ENCODE peak calls at places on chromosomes 2 and 18, in six cellular contexts. B is PC-9, M is hepatocyte, G is left ventricle myocardium inferior, A is dorsolateral prefrontal cortex, F is DND-41. K is an unnamed sample.

GRCh38 chr2:15141211-15141610 is 419.9 kb downstream of the NBAS start:
- DNase-seq in B (no peak), M (no peak), G (no peak), A (no peak), F (peak; percentile 8), K (no peak)

GRCh38 chr2:153880926-153881325 is 9.2 kb downstream of the GALNT13 start:
- DNase-seq in B (no peak), M (no peak), G (no peak), A (no peak), F (no peak), K (no peak)

GRCh38 chr2:160920791-160921303 is 239.4 kb upstream of the TANK start:
- DNase-seq in B (no peak), M (peak; percentile 55), G (peak; percentile 28), A (no peak), F (no peak), K (peak; percentile 93)

GRCh38 chr2:24886640-24887324 is 33.3 kb downstream of the ADCY3 start:
- DNase-seq in B (no peak), M (no peak), G (no peak), A (no peak), F (no peak), K (no peak)

GRCh38 chr2:233119806-233120205 is 59.7 kb downstream of the INPP5D start:
- DNase-seq in B (no peak), M (no peak), G (no peak), A (no peak), F (no peak), K (no peak)

GRCh38 chr2:68774569-68775271 is 40.1 kb downstream of the ARHGAP25 start:
- DNase-seq in B (no peak), M (no peak), G (peak; percentile 70), A (peak; percentile 50), F (no peak), K (no peak)

GRCh38 chr2:146874260-146874658 is 970.6 kb upstream of the ACVR2A start:
- DNase-seq in B (peak; percentile 67), M (no peak), G (no peak), A (no peak), F (no peak), K (no peak)

GRCh38 chr2:41933585-41934322 is 114.1 kb upstream of the PKDCC start:
- DNase-seq in B (no peak), M (peak; percentile 75), G (no peak), A (no peak), F (no peak), K (peak; percentile 90)

DNA sequence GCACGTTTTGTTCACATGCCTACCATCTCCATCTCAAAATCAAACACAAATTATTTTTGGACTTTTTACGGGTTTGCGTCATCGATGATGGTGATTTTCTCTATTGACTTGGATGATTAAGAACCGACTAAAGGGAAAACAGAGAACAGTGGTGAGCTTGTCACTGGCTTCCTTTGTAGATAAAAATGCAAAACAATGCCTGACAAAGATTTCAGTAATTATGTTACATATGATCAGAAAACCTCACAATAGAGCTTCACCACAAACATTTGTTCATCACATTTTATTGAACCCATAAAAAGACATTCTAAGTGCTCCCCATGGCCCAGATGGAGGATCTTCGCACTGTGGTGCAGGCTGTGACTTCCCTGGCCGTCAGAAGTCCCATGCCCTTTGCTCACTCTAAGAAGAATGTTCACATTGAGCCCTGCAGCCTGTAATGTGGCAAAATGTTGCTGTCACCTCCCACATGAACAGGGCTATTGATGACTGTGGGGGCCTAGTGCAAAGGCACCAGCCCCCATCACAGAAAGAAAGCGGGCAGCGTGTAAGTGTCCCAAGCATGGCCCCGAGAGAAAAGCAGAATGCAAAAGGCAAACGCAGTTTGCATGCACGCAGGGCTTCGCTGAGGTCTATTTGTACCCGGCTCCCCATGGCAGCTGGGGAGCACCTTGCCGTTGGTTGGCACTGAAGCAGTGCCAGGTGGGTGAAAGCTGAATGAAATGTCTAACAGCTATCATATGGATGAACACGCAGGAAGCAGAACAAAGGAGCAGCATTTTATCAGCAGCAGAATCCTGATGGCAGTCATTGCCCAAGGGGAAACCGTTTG is 60.6 kb downstream of the BCL2 start:
- DNase-seq in B (no peak), M (no peak), G (no peak), A (no peak), F (no peak), K (no peak)
- H3K27ac ChIP-seq in B (no peak overlapping the region), M (peak overlapping the region; percentile 72), G (no peak overlapping the region), A (peak overlapping the region; percentile 91), F (no peak overlapping the region), K (no peak overlapping the region)

DNA sequence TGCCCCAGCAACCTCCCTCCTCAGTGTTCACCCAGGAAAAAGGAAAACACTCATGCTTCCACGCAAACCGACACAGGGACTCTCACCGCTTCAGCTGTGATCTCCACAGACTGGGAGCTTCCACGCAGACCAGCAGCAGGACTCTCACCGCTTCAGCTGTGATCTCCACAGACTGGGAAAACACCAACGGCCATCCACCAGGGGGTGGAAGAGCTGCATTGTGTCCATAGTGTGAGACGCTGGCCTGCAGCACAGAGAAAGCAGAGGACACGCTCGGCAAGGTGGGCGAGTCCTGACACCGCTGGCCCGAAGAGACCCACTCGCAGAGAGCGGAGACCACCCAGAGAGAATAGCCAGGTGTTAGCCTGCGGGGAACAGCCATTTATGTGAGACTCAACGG is 42.5 kb upstream of the NFATC1 start:
- DNase-seq in B (no peak), M (no peak), G (no peak), A (peak; percentile 65), F (no peak), K (no peak)
- TF ChIP-seq CTCF in B (no peak), M (peak; percentile 14), G (peak; percentile 16), A (peak; percentile 36), F (peak; percentile 26), K (peak; percentile 52)

DNA sequence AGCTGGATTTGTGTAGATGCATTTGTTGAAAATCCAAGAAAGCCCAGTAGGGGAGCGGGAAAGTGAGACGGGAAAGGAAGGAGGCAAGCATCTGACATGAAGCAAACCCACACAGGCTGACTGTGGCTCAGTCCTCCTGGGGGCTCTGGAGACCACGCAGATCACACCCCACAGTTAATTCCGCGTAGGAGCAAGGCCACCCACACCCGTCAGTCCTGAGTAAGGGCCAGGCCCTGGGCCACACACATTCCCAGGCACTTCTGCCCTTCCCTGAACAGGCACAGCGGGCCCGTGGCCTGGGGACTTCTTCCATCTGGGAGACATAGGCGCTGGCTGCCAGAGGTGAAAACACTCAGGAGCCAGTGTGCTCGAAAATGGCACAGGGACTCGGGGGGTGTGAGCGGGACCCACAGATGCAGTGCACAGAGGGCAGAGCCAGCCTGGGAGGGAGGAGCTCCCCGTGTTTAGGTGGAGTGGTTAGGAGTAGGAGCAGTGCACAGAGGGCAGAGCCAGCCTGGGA is 19.4 kb upstream of the PRLH start:
- DNase-seq in B (no peak), M (no peak), G (no peak), A (no peak), F (no peak), K (no peak)
- H3K27ac ChIP-seq in B (no peak overlapping the region), M (no peak overlapping the region), G (no peak overlapping the region), A (no peak overlapping the region), F (no peak overlapping the region), K (no peak overlapping the region)

DNA sequence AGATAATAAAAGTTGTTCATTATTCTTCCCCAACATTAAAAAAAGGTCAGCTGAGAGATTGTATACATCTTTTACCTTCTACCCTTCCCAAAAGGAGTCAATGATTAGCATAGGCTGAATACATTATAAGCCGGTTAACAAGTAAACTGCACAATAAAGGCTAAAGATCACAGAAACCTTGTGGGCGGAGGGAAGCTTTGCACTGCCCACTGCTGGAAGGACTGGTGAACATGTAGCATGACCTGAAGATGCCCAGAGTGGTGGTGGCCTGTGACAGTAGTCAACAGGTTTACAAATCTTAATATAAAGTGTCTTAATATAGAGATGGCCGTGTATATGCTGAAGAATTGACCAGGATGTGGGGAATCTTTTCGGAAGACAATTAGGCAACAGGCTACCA is 35.6 kb downstream of the ARL5A start:
- DNase-seq in B (no peak), M (no peak), G (no peak), A (no peak), F (no peak), K (no peak)
- TF ChIP-seq CTCF in B (no peak), M (no peak), G (no peak), A (no peak), F (peak; percentile 7), K (no peak)

DNA sequence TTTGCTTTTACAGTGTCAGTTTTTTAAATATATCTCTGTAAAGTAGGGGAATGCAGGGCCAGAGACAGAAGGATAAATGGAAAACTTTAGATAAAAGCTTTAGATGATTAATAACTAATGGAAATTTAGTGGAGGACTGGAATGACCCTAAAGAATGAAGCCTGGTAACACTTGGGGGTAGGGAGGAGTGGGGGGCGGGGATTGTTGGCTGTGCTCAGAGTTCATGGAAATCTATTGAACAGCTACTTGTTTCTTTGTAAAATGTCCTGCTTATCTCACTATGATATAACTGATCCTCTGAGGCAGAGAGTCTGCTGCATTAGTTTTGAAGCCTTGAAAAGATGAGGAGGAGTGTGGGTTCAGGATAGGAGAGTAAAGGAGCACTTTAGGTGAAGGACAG is 90.5 kb downstream of the TMEM185B start:
- DNase-seq in B (no peak), M (no peak), G (no peak), A (no peak), F (no peak), K (no peak)
- H3K27ac ChIP-seq in B (no peak overlapping the region), M (no peak overlapping the region), G (no peak overlapping the region), A (no peak overlapping the region), F (no peak overlapping the region), K (no peak overlapping the region)

DNA sequence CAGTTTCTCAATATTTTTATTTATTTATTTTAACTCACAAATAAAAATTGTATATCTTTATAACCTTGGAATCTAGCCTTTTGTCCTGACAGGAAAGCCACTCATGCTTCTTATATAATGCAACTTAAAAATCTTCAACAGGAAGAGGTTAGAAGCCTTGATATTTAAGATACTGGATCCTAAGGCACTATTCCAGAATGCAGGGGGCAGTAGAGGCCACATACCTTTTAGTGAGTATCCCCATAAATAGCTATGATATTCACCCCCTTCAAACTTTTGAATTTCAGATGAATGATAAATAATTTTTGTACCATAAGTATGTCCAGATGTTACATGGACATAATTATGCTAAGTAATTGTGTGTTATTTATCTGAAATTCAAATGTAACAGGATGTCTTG is 592.7 kb upstream of the VRK2 start:
- DNase-seq in B (no peak), M (no peak), G (no peak), A (no peak), F (no peak), K (no peak)
- TF ChIP-seq CTCF in B (peak; percentile 19), M (no peak), G (no peak), A (no peak), F (no peak), K (no peak)

GRCh38 chr2:219521066-219521880 is 7.0 kb downstream of the ASIC4 start:
- DNase-seq in B (peak; percentile 64), M (peak; percentile 76), G (no peak), A (no peak), F (peak; percentile 55), K (no peak)

GRCh38 chr2:219525533-219526232 is 11.4 kb downstream of the ASIC4 start:
- DNase-seq in B (no peak), M (peak; percentile 64), G (no peak), A (no peak), F (no peak), K (no peak)

GRCh38 chr2:219522111-219523030 is 8.1 kb downstream of the ASIC4 start:
- DNase-seq in B (peak; percentile 29), M (peak; percentile 71), G (no peak), A (no peak), F (no peak), K (no peak)

GRCh38 chr2:219524817-219525216 is 10.5 kb downstream of the ASIC4 start:
- DNase-seq in B (no peak), M (no peak), G (no peak), A (no peak), F (no peak), K (no peak)

GRCh38 chr2:219523031-219523671 is 8.9 kb downstream of the ASIC4 start:
- DNase-seq in B (no peak), M (no peak), G (no peak), A (no peak), F (no peak), K (no peak)
- H3K27ac ChIP-seq in B (no peak overlapping the region), M (no peak overlapping the region), G (no peak overlapping the region), A (no peak overlapping the region), F (no peak overlapping the region), K (no peak overlapping the region)

K was measured in AG04450.